ENCODE peak calls at places on chromosomes 16 and 17, in ten cellular contexts. S is Peyer's patch, G is A549, M is uterus, A is IMR-90, W is body of pancreas, I is fibroblast of lung, K is upper lobe of right lung, X is neural progenitor cell, T is fibroblast of mammary gland. Z is an unnamed sample.
A peak's percentile ranks its signal among the peaks of the same experiment; 100 is the strongest.

GRCh38 chr17:30278032-30278431 is 13.7 kb downstream of the BLMH start:
- DNase-seq in S (no peak), G (peak; percentile 65), M (no peak), A (peak; percentile 69), W (peak; percentile 49), I (peak; percentile 50), K (no peak), X (peak; percentile 61), T (peak; percentile 40), Z (peak; percentile 46)

GRCh38 chr17:57697891-57698708 is 47.0 kb downstream of the CCDC182 start:
- DNase-seq in S (no peak), G (no peak), M (no peak), A (no peak), W (no peak), I (no peak), K (no peak), X (peak; percentile 62), T (no peak), Z (no peak)

GRCh38 chr16:49839462-49839825 is 16.5 kb downstream of the ZNF423 start:
- DNase-seq in S (no peak), G (no peak), M (no peak), A (no peak), W (no peak), I (no peak), K (no peak), X (no peak), T (no peak), Z (no peak)

GRCh38 chr16:86955136-86955890 is 361.9 kb downstream of the C16orf95 start:
- DNase-seq in S (no peak), G (no peak), M (no peak), A (no peak), W (no peak), I (no peak), K (no peak), X (no peak), T (no peak), Z (no peak)

GRCh38 chr16:7218936-7219335 is 113.7 kb upstream of the RBFOX1 start:
- DNase-seq in S (no peak), G (no peak), M (no peak), A (no peak), W (no peak), I (no peak), K (no peak), X (peak; percentile 43), T (no peak), Z (no peak)

GRCh38 chr17:17401271-17401781 is 75.5 kb upstream of the MED9 start:
- DNase-seq in S (no peak), G (peak; percentile 50), M (no peak), A (no peak), W (no peak), I (no peak), K (no peak), X (peak; percentile 26), T (peak; percentile 51), Z (no peak)

GRCh38 chr17:19336938-19337711 is 25.4 kb downstream of the B9D1 start:
- DNase-seq in S (peak; percentile 54), G (peak; percentile 39), M (peak; percentile 61), A (no peak), W (no peak), I (no peak), K (peak; percentile 57), X (peak; percentile 47), T (no peak), Z (peak; percentile 23)

GRCh38 chr17:76997981-76998531 is 129.9 kb downstream of the MGAT5B start:
- DNase-seq in S (peak; percentile 36), G (no peak), M (no peak), A (no peak), W (peak; percentile 3), I (no peak), K (no peak), X (no peak), T (no peak), Z (no peak)

GRCh38 chr16:64428463-64428862 is 693.4 kb downstream of the CDH11 start:
- DNase-seq in S (no peak), G (no peak), M (no peak), A (peak; percentile 81), W (no peak), I (peak; percentile 86), K (no peak), X (no peak), T (peak; percentile 80), Z (no peak)

GRCh38 chr17:14048169-14048568 is 21.1 kb upstream of the COX10 start:
- DNase-seq in S (no peak), G (peak; percentile 28), M (no peak), A (no peak), W (no peak), I (no peak), K (no peak), X (peak; percentile 31), T (peak; percentile 9), Z (no peak)

GRCh38 chr17:55962931-55963378 is 190.3 kb upstream of the ANKFN1 start:
- DNase-seq in S (no peak), G (no peak), M (no peak), A (no peak), W (peak; percentile 6), I (no peak), K (no peak), X (no peak), T (no peak), Z (peak; percentile 51)

GRCh38 chr17:49404371-49404770 is 10.3 kb downstream of the PHB1 start:
- DNase-seq in S (peak; percentile 84), G (no peak), M (no peak), A (no peak), W (no peak), I (no peak), K (no peak), X (no peak), T (no peak), Z (no peak)

GRCh38 chr17:8941980-8942617 is 23.4 kb downstream of the PIK3R5 start:
- DNase-seq in S (peak; percentile 64), G (no peak), M (no peak), A (no peak), W (no peak), I (no peak), K (no peak), X (no peak), T (no peak), Z (no peak)

GRCh38 chr16:57519796-57520360 is 16.5 kb downstream of the CCDC102A start:
- DNase-seq in S (peak; percentile 78), G (peak; percentile 68), M (peak; percentile 80), A (peak; percentile 52), W (peak; percentile 77), I (peak; percentile 64), K (peak; percentile 89), X (peak; percentile 86), T (peak; percentile 57), Z (peak; percentile 90)

GRCh38 chr17:42153919-42154491 is 784 bp downstream of the RAB5C start:
- DNase-seq in S (no peak), G (no peak), M (no peak), A (peak; percentile 29), W (no peak), I (peak; percentile 22), K (no peak), X (peak; percentile 41), T (peak; percentile 21), Z (peak; percentile 57)

GRCh38 chr17:75614556-75615270 is 18.5 kb upstream of the SMIM5 start:
- DNase-seq in S (no peak), G (no peak), M (no peak), A (no peak), W (no peak), I (no peak), K (no peak), X (peak; percentile 43), T (no peak), Z (no peak)

GRCh38 chr17:75611746-75612437 is 21.3 kb upstream of the SMIM5 start:
- DNase-seq in S (no peak), G (no peak), M (no peak), A (no peak), W (no peak), I (no peak), K (no peak), X (no peak), T (no peak), Z (no peak)

GRCh38 chr17:75612906-75613626 is 20.2 kb upstream of the SMIM5 start:
- DNase-seq in S (no peak), G (no peak), M (no peak), A (no peak), W (no peak), I (no peak), K (no peak), X (no peak), T (no peak), Z (no peak)

GRCh38 chr17:75615301-75615700 is 17.9 kb upstream of the SMIM5 start:
- DNase-seq in S (no peak), G (no peak), M (no peak), A (no peak), W (no peak), I (no peak), K (no peak), X (no peak), T (no peak), Z (no peak)

GRCh38 chr17:75614006-75614405 is 19.2 kb upstream of the SMIM5 start:
- DNase-seq in S (no peak), G (peak; percentile 44), M (no peak), A (no peak), W (no peak), I (no peak), K (no peak), X (peak; percentile 47), T (no peak), Z (no peak)
- TF ChIP-seq CTCF in S (peak; percentile 41), G (peak; percentile 31), M (no peak), A (peak; percentile 19), W (no peak), I (no peak), K (no peak), X (peak; percentile 21), T (no peak), Z (no peak)

GRCh38 chr16:17461951-17462729 is 8.6 kb downstream of the XYLT1 start:
- DNase-seq in S (peak; percentile 69), G (no peak), M (no peak), A (no peak), W (no peak), I (no peak), K (no peak), X (peak; percentile 56), T (no peak), Z (no peak)
- TF ChIP-seq CTCF in S (no peak), G (no peak), M (no peak), A (no peak), W (no peak), I (no peak), K (no peak), X (peak; percentile 13), T (no peak), Z (no peak)

GRCh38 chr17:28849281-28849680 is 5.5 kb upstream of the ERAL1 start:
- DNase-seq in S (no peak), G (peak; percentile 49), M (no peak), A (no peak), W (no peak), I (peak; percentile 5), K (no peak), X (no peak), T (peak; percentile 8), Z (no peak)
- TF ChIP-seq CTCF in S (no peak), G (no peak), M (no peak), A (peak; percentile 17), W (no peak), I (peak; percentile 11), K (no peak), X (no peak), T (no peak), Z (no peak)

DNA sequence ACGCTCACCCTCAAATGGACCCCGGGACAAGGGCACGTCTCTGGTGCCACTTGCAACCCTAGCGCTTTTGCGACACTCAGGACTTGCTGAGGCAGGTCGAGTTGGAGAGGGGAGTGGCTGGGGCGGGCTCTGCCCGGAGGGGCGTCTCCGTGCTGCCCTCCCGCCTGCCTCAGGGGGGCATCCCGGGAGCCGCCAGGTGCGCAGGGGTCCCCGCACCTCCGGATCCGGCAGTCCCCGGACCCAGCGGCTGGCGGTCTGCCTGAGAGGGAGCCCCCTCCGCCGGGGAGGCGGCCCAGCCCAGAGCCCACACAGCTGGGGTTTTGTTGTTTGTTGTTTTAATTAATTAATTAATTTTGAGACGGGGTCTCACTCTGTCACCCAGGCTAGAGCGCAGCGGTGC is at the start of gene SLC52A1:
- DNase-seq in S (no peak), G (peak; percentile 47), M (no peak), A (no peak), W (no peak), I (no peak), K (no peak), X (peak; percentile 21), T (no peak), Z (no peak)
- TF ChIP-seq CTCF in S (no peak), G (no peak), M (no peak), A (no peak), W (no peak), I (no peak), K (no peak), X (no peak), T (no peak), Z (no peak)

Z was measured in hepatocyte.